ENCODE peak calls at places on chromosomes 3 and 15, in nine cellular contexts. One of them, this sample, is unnamed.

GRCh38 chr15:20340331-20340811 is 201.2 kb downstream of the GOLGA6L6 start:
- DNase-seq in sigmoid colon: peak
- DNase-seq in IMR-90: peak
- DNase-seq in body of pancreas: no peak
- DNase-seq in A549: no peak
- DNase-seq in testis: peak
- DNase-seq in ovary: peak
- DNase-seq in thyroid gland: no peak
- DNase-seq in tibial nerve: no peak
- DNase-seq in this sample: peak

GRCh38 chr3:183242431-183242830 is 10.6 kb upstream of the B3GNT5 start:
- DNase-seq in testis: no peak
- DNase-seq in body of pancreas: no peak
- DNase-seq in tibial nerve: no peak
- DNase-seq in IMR-90: no peak
- DNase-seq in A549: no peak
- DNase-seq in thyroid gland: no peak
- DNase-seq in sigmoid colon: no peak
- DNase-seq in ovary: no peak
- DNase-seq in this sample: no peak

GRCh38 chr3:183508818-183509217 is 46.7 kb downstream of the KLHL6 start:
- DNase-seq in A549: no peak
- DNase-seq in thyroid gland: no peak
- DNase-seq in body of pancreas: no peak
- DNase-seq in tibial nerve: no peak
- DNase-seq in IMR-90: no peak
- DNase-seq in testis: no peak
- DNase-seq in sigmoid colon: no peak
- DNase-seq in ovary: no peak
- DNase-seq in this sample: no peak

GRCh38 chr15:38670142-38671002 is 105.8 kb upstream of the RASGRP1 start:
- DNase-seq in IMR-90: no peak
- DNase-seq in ovary: no peak
- DNase-seq in testis: no peak
- DNase-seq in sigmoid colon: no peak
- DNase-seq in body of pancreas: peak
- DNase-seq in thyroid gland: no peak
- DNase-seq in A549: no peak
- DNase-seq in tibial nerve: no peak
- DNase-seq in this sample: no peak

GRCh38 chr15:40050788-40051615 is 12.0 kb upstream of the SRP14 start:
- DNase-seq in IMR-90: peak
- DNase-seq in tibial nerve: no peak
- DNase-seq in thyroid gland: no peak
- DNase-seq in ovary: peak
- DNase-seq in body of pancreas: no peak
- DNase-seq in sigmoid colon: peak
- DNase-seq in A549: no peak
- DNase-seq in testis: peak
- DNase-seq in this sample: no peak

GRCh38 chr3:67897686-67898336 is 243.4 kb upstream of the SUCLG2 start:
- DNase-seq in sigmoid colon: no peak
- DNase-seq in testis: no peak
- DNase-seq in tibial nerve: no peak
- DNase-seq in ovary: no peak
- DNase-seq in body of pancreas: no peak
- DNase-seq in thyroid gland: no peak
- DNase-seq in A549: no peak
- DNase-seq in IMR-90: no peak
- DNase-seq in this sample: no peak

GRCh38 chr3:174243194-174243593 is 615.9 kb upstream of the NAALADL2 start:
- DNase-seq in body of pancreas: no peak
- DNase-seq in sigmoid colon: no peak
- DNase-seq in IMR-90: peak
- DNase-seq in testis: no peak
- DNase-seq in A549: no peak
- DNase-seq in thyroid gland: no peak
- DNase-seq in tibial nerve: no peak
- DNase-seq in ovary: no peak
- DNase-seq in this sample: no peak

GRCh38 chr15:47620960-47621681 is 96.2 kb upstream of the SEMA6D start:
- DNase-seq in sigmoid colon: no peak
- DNase-seq in body of pancreas: no peak
- DNase-seq in thyroid gland: no peak
- DNase-seq in A549: no peak
- DNase-seq in testis: no peak
- DNase-seq in IMR-90: peak
- DNase-seq in tibial nerve: no peak
- DNase-seq in ovary: no peak
- DNase-seq in this sample: no peak

GRCh38 chr3:192039593-192039992 is 578.6 kb downstream of the PYDC2 start:
- DNase-seq in A549: no peak
- DNase-seq in tibial nerve: no peak
- DNase-seq in thyroid gland: no peak
- DNase-seq in ovary: no peak
- DNase-seq in body of pancreas: peak
- DNase-seq in sigmoid colon: no peak
- DNase-seq in IMR-90: no peak
- DNase-seq in testis: no peak
- DNase-seq in this sample: no peak

GRCh38 chr3:27677554-27677953 is 44.6 kb downstream of the EOMES start:
- DNase-seq in thyroid gland: no peak
- DNase-seq in body of pancreas: peak
- DNase-seq in tibial nerve: peak
- DNase-seq in sigmoid colon: peak
- DNase-seq in testis: peak
- DNase-seq in A549: peak
- DNase-seq in IMR-90: peak
- DNase-seq in ovary: peak
- DNase-seq in this sample: no peak

GRCh38 chr3:132597660-132598059 is 590 bp downstream of the ACKR4 start:
- DNase-seq in ovary: no peak
- DNase-seq in IMR-90: no peak
- DNase-seq in body of pancreas: no peak
- DNase-seq in sigmoid colon: no peak
- DNase-seq in A549: no peak
- DNase-seq in testis: no peak
- DNase-seq in tibial nerve: no peak
- DNase-seq in thyroid gland: no peak
- DNase-seq in this sample: no peak

GRCh38 chr3:100004931-100005330 is 109.4 kb downstream of the FILIP1L start:
- DNase-seq in body of pancreas: no peak
- DNase-seq in testis: no peak
- DNase-seq in A549: no peak
- DNase-seq in ovary: no peak
- DNase-seq in tibial nerve: no peak
- DNase-seq in IMR-90: no peak
- DNase-seq in thyroid gland: no peak
- DNase-seq in sigmoid colon: no peak
- DNase-seq in this sample: no peak

GRCh38 chr3:55330355-55330754 is 156.8 kb downstream of the WNT5A start:
- DNase-seq in testis: no peak
- DNase-seq in body of pancreas: no peak
- DNase-seq in A549: peak
- DNase-seq in ovary: peak
- DNase-seq in sigmoid colon: no peak
- DNase-seq in tibial nerve: no peak
- DNase-seq in thyroid gland: peak
- DNase-seq in IMR-90: peak
- DNase-seq in this sample: no peak

GRCh38 chr15:89203705-89204273 is 17.6 kb downstream of the RLBP1 start:
- DNase-seq in ovary: no peak
- DNase-seq in thyroid gland: no peak
- DNase-seq in sigmoid colon: no peak
- DNase-seq in testis: no peak
- DNase-seq in A549: no peak
- DNase-seq in body of pancreas: no peak
- DNase-seq in IMR-90: no peak
- DNase-seq in tibial nerve: no peak
- DNase-seq in this sample: no peak

GRCh38 chr3:102674284-102674683 is 239.5 kb downstream of the ZPLD1 start:
- DNase-seq in ovary: no peak
- DNase-seq in IMR-90: no peak
- DNase-seq in body of pancreas: no peak
- DNase-seq in tibial nerve: no peak
- DNase-seq in sigmoid colon: no peak
- DNase-seq in thyroid gland: no peak
- DNase-seq in testis: no peak
- DNase-seq in A549: no peak
- DNase-seq in this sample: no peak
- H3K27ac ChIP-seq in ovary: no peak
- H3K27ac ChIP-seq in IMR-90: no peak
- H3K27ac ChIP-seq in body of pancreas: no peak
- H3K27ac ChIP-seq in tibial nerve: no peak
- H3K27ac ChIP-seq in sigmoid colon: no peak
- H3K27ac ChIP-seq in thyroid gland: no peak
- H3K27ac ChIP-seq in testis: no peak
- H3K27ac ChIP-seq in A549: no peak
- H3K27ac ChIP-seq in this sample: no peak

GRCh38 chr3:49339947-49340800 is at the start of gene USP4:
- DNase-seq in ovary: peak
- DNase-seq in body of pancreas: peak
- DNase-seq in testis: peak
- DNase-seq in IMR-90: peak
- DNase-seq in tibial nerve: peak
- DNase-seq in sigmoid colon: peak
- DNase-seq in thyroid gland: peak
- DNase-seq in A549: peak
- DNase-seq in this sample: peak
- TF ChIP-seq POLR2A in ovary: peak
- TF ChIP-seq POLR2A in body of pancreas: peak
- TF ChIP-seq POLR2A in testis: peak
- TF ChIP-seq POLR2A in IMR-90: peak
- TF ChIP-seq POLR2A in tibial nerve: peak
- TF ChIP-seq POLR2A in sigmoid colon: no peak
- TF ChIP-seq POLR2A in thyroid gland: peak
- TF ChIP-seq POLR2A in A549: peak
- TF ChIP-seq POLR2A in this sample: no peak

GRCh38 chr3:10188798-10189556 is 24.3 kb downstream of the IRAK2 start:
- DNase-seq in body of pancreas: no peak
- DNase-seq in sigmoid colon: no peak
- DNase-seq in thyroid gland: no peak
- DNase-seq in testis: no peak
- DNase-seq in IMR-90: no peak
- DNase-seq in A549: no peak
- DNase-seq in ovary: no peak
- DNase-seq in tibial nerve: no peak
- DNase-seq in this sample: no peak
- H3K27ac ChIP-seq in body of pancreas: peak
- H3K27ac ChIP-seq in sigmoid colon: peak
- H3K27ac ChIP-seq in thyroid gland: peak
- H3K27ac ChIP-seq in testis: peak
- H3K27ac ChIP-seq in IMR-90: no peak
- H3K27ac ChIP-seq in A549: peak
- H3K27ac ChIP-seq in ovary: no peak
- H3K27ac ChIP-seq in tibial nerve: peak
- H3K27ac ChIP-seq in this sample: peak

DNA sequence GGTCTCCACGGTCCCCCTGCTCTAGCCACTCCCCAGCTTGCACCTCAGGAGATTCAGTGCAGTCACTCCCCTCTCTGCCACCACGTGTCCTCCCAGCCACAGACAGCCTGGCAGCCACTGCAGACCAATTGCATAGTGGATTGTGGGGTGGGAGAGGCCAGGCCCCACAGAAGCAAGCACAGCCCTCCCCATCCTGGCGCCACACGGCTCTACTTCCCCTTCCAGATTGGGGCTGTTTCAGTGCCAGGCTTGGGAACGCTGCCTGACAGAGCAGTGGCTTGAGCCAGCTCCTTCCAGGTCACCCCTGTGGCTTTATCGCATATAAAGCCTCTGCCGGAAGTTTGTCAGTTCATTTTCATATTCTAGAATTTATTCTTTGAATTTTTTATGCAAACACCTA is 90.7 kb downstream of the TMEM266 start:
- DNase-seq in sigmoid colon: no peak
- DNase-seq in body of pancreas: peak
- DNase-seq in thyroid gland: no peak
- DNase-seq in A549: no peak
- DNase-seq in IMR-90: no peak
- DNase-seq in tibial nerve: no peak
- DNase-seq in ovary: no peak
- DNase-seq in testis: no peak
- DNase-seq in this sample: peak
- TF ChIP-seq POLR2A in sigmoid colon: no peak
- TF ChIP-seq POLR2A in body of pancreas: no peak
- TF ChIP-seq POLR2A in thyroid gland: no peak
- TF ChIP-seq POLR2A in A549: no peak
- TF ChIP-seq POLR2A in IMR-90: no peak
- TF ChIP-seq POLR2A in tibial nerve: no peak
- TF ChIP-seq POLR2A in ovary: no peak
- TF ChIP-seq POLR2A in testis: no peak
- TF ChIP-seq POLR2A in this sample: no peak

This sample was measured in stomach.